ENCODE peak calls at places on chromosomes 5 and 9, in eight cellular contexts. Q is GM23338, C is neural progenitor cell, U is GM23248, V is HCT116, M is hepatocyte, H is MM.1S, N is SK-N-SH. I is an unnamed sample.

GRCh38 chr5:58466939-58467338 is 7.1 kb upstream of the PLK2 start:
- DNase-seq in Q (peak; percentile 57), C (peak; percentile 8), U (peak; percentile 60), V (no peak), M (peak; percentile 75), H (peak; percentile 81), N (no peak), I (peak; percentile 47)

GRCh38 chr9:85522459-85523092 is 219.2 kb downstream of the AGTPBP1 start:
- DNase-seq in Q (peak; percentile 77), C (peak; percentile 64), U (peak; percentile 61), V (no peak), M (peak; percentile 59), H (no peak), N (peak; percentile 68), I (no peak)

GRCh38 chr9:113427629-113428028 is 17.1 kb downstream of the C9orf43 start:
- DNase-seq in Q (no peak), C (no peak), U (peak; percentile 71), V (no peak), M (no peak), H (no peak), N (no peak), I (no peak)

GRCh38 chr5:66989286-66989685 is 207.3 kb downstream of the CD180 start:
- DNase-seq in Q (peak; percentile 47), C (peak; percentile 53), U (peak; percentile 26), V (no peak), M (no peak), H (no peak), N (no peak), I (no peak)

GRCh38 chr9:114869845-114870244 is 60.5 kb downstream of the TNFSF8 start:
- DNase-seq in Q (peak; percentile 79), C (peak; percentile 42), U (no peak), V (no peak), M (peak; percentile 37), H (peak; percentile 40), N (no peak), I (peak; percentile 55)

GRCh38 chr9:80410106-80410505 is 838.3 kb downstream of the TLE4 start:
- DNase-seq in Q (peak; percentile 84), C (peak; percentile 5), U (no peak), V (no peak), M (peak; percentile 5), H (no peak), N (no peak), I (no peak)

GRCh38 chr9:111969061-111969460 is 72.4 kb downstream of the UGCG start:
- DNase-seq in Q (no peak), C (no peak), U (peak; percentile 43), V (no peak), M (no peak), H (no peak), N (no peak), I (no peak)

GRCh38 chr5:143119301-143119769 is 284.2 kb downstream of the NR3C1 start:
- DNase-seq in Q (no peak), C (no peak), U (peak; percentile 19), V (no peak), M (no peak), H (peak; percentile 89), N (no peak), I (no peak)

GRCh38 chr5:10331341-10331796 is 22.1 kb upstream of the MARCHF6 start:
- DNase-seq in Q (no peak), C (no peak), U (peak; percentile 45), V (no peak), M (peak; percentile 61), H (no peak), N (no peak), I (peak; percentile 63)

GRCh38 chr9:118618744-118619299 is 750.4 kb downstream of the BRINP1 start:
- DNase-seq in Q (no peak), C (no peak), U (no peak), V (no peak), M (no peak), H (no peak), N (no peak), I (no peak)

GRCh38 chr9:106892632-106893031 is 29.7 kb downstream of the ZNF462 start:
- DNase-seq in Q (peak; percentile 94), C (peak; percentile 64), U (peak; percentile 96), V (peak; percentile 89), M (peak; percentile 89), H (no peak), N (peak; percentile 48), I (peak; percentile 97)

GRCh38 chr9:31005086-31005665 is 1379.3 kb upstream of the ACO1 start:
- DNase-seq in Q (no peak), C (no peak), U (no peak), V (no peak), M (no peak), H (no peak), N (no peak), I (no peak)

GRCh38 chr5:53327811-53328331 is 152.6 kb upstream of the FST start:
- DNase-seq in Q (no peak), C (no peak), U (no peak), V (no peak), M (no peak), H (no peak), N (no peak), I (no peak)

GRCh38 chr5:658103-658502 is 35.0 kb downstream of the TPPP start:
- DNase-seq in Q (no peak), C (no peak), U (no peak), V (no peak), M (no peak), H (no peak), N (no peak), I (no peak)

GRCh38 chr5:143174714-143175398 is 228.6 kb downstream of the NR3C1 start:
- DNase-seq in Q (no peak), C (no peak), U (peak; percentile 25), V (no peak), M (no peak), H (no peak), N (no peak), I (no peak)

GRCh38 chr9:132973713-132974112 is 4.8 kb upstream of the GFI1B start:
- DNase-seq in Q (peak; percentile 47), C (no peak), U (peak; percentile 41), V (peak; percentile 8), M (no peak), H (peak; percentile 20), N (peak; percentile 62), I (no peak)

GRCh38 chr5:144697847-144698262 is 527.2 kb downstream of the KCTD16 start:
- DNase-seq in Q (peak; percentile 14), C (no peak), U (peak; percentile 97), V (no peak), M (peak; percentile 5), H (no peak), N (no peak), I (peak; percentile 62)

GRCh38 chr9:115985657-115986056 is 167.9 kb upstream of the PAPPA start:
- DNase-seq in Q (no peak), C (no peak), U (no peak), V (no peak), M (no peak), H (no peak), N (no peak), I (no peak)

GRCh38 chr5:162096448-162096847 is 28.9 kb downstream of the GABRG2 start:
- DNase-seq in Q (peak; percentile 45), C (peak; percentile 29), U (no peak), V (no peak), M (peak; percentile 2), H (peak; percentile 42), N (no peak), I (no peak)

GRCh38 chr9:15299374-15299939 is 7.6 kb downstream of the TTC39B start:
- DNase-seq in Q (no peak), C (no peak), U (no peak), V (no peak), M (no peak), H (peak; percentile 7), N (no peak), I (no peak)

GRCh38 chr5:10707198-10708187 is 53.5 kb downstream of the DAP start:
- DNase-seq in Q (no peak), C (no peak), U (peak; percentile 81), V (no peak), M (no peak), H (no peak), N (no peak), I (peak; percentile 90)

GRCh38 chr5:62593331-62593730 is 14.7 kb downstream of the LRRC70 start:
- DNase-seq in Q (no peak), C (no peak), U (peak; percentile 58), V (no peak), M (no peak), H (no peak), N (no peak), I (no peak)

GRCh38 chr9:100479820-100480219 is 6.9 kb downstream of the TMEFF1 start:
- DNase-seq in Q (no peak), C (no peak), U (no peak), V (no peak), M (no peak), H (no peak), N (no peak), I (no peak)
- TF ChIP-seq EZH2phosphoT487 in Q (no peak), C (no peak), U (no peak), V (no peak), M (no peak), H (no peak), N (no peak), I (no peak)

GRCh38 chr5:141810702-141811101 is 67.5 kb downstream of the PCDH1 start:
- DNase-seq in Q (no peak), C (no peak), U (no peak), V (no peak), M (no peak), H (no peak), N (no peak), I (no peak)
- H3K27me3 ChIP-seq in Q (no peaks in the 10 kb centered on the region), C (no peaks in the 10 kb centered on the region), U (peaks cover 58% of the 10 kb centered on the region), V (peaks cover 5% of the 10 kb centered on the region), M (peaks cover 62% of the 10 kb centered on the region), H (no peaks in the 10 kb centered on the region), N (peaks cover 27% of the 10 kb centered on the region), I (no peaks in the 10 kb centered on the region)

GRCh38 chr5:74632947-74633356 is 7.6 kb downstream of the ENC1 start:
- DNase-seq in Q (no peak), C (no peak), U (peak; percentile 68), V (peak; percentile 57), M (no peak), H (no peak), N (no peak), I (peak; percentile 94)
- TF ChIP-seq EZH2phosphoT487 in Q (no peak), C (no peak), U (no peak), V (no peak), M (no peak), H (no peak), N (no peak), I (no peak)

GRCh38 chr5:159923008-159923407 is 6.7 kb downstream of the ADRA1B start:
- DNase-seq in Q (no peak), C (no peak), U (no peak), V (no peak), M (no peak), H (no peak), N (no peak), I (no peak)
- H3K27me3 ChIP-seq in Q (peaks cover 7% of the 10 kb centered on the region), C (peaks cover 33% of the 10 kb centered on the region), U (no peaks in the 10 kb centered on the region), V (peaks cover 6% of the 10 kb centered on the region), M (peaks cover 16% of the 10 kb centered on the region), H (no peaks in the 10 kb centered on the region), N (no peaks in the 10 kb centered on the region), I (no peaks in the 10 kb centered on the region)

GRCh38 chr5:64632251-64632650 is 58.1 kb upstream of the SHISAL2B start:
- DNase-seq in Q (peak; percentile 21), C (no peak), U (no peak), V (no peak), M (no peak), H (no peak), N (no peak), I (no peak)
- TF ChIP-seq EZH2phosphoT487 in Q (no peak), C (no peak), U (no peak), V (no peak), M (no peak), H (no peak), N (no peak), I (no peak)